ENCODE peak calls at places on chromosome 12, in ten cellular contexts. M is endothelial cell; Z is stimulated activated CD8-positive, alpha-beta memory T cell treated with anti-CD3 and anti-CD28 coated beads, Interleukin-7, amount 100 ng/mL, for 1 hour; D is PC-3; R is tibial nerve; Q is naive thymus-derived CD8-positive, alpha-beta T cell; G is naive thymus-derived CD4-positive, alpha-beta T cell; S is HTR-8/SVneo; W is GM20000; V is osteoblast. B is an unnamed sample.

GRCh38 chr12:21643758-21644157 is 13.9 kb downstream of the LDHB start:
- DNase-seq in D (no peak), Z (no peak), V (no peak), R (no peak), G (no peak), W (no peak), S (no peak), M (no peak), Q (no peak), B (no peak)

GRCh38 chr12:14689996-14690395 is 6.4 kb downstream of the GUCY2C start:
- DNase-seq in G (no peak), W (peak; percentile 11), D (no peak), S (no peak), Q (no peak), M (no peak), R (no peak), V (no peak), Z (no peak), B (no peak)

GRCh38 chr12:1041478-1041877 is 50.5 kb downstream of the ERC1 start:
- DNase-seq in S (no peak), W (no peak), D (peak; percentile 46), V (peak; percentile 78), R (no peak), G (no peak), Z (no peak), M (no peak), Q (no peak), B (no peak)

GRCh38 chr12:92971869-92972524 is 42.9 kb upstream of the EEA1 start:
- DNase-seq in M (no peak), V (peak; percentile 35), Z (no peak), W (no peak), Q (no peak), D (peak; percentile 45), G (no peak), R (no peak), S (no peak), B (no peak)

GRCh38 chr12:107759410-107759809 is 1.5 kb downstream of the PRDM4 start:
- DNase-seq in M (no peak), S (peak; percentile 72), W (no peak), R (no peak), V (peak; percentile 97), G (no peak), D (peak; percentile 92), Q (no peak), Z (no peak), B (no peak)

GRCh38 chr12:5588231-5588995 is 156.5 kb downstream of the NTF3 start:
- DNase-seq in W (no peak), R (peak; percentile 52), G (no peak), V (no peak), S (no peak), Q (no peak), M (no peak), D (no peak), Z (no peak), B (no peak)

GRCh38 chr12:20127401-20127800 is 240.9 kb upstream of the PDE3A start:
- DNase-seq in D (peak; percentile 4), R (no peak), Q (no peak), W (no peak), V (no peak), S (no peak), G (no peak), M (no peak), Z (no peak), B (no peak)

GRCh38 chr12:83827860-83828259 is 1084.7 kb downstream of the SLC6A15 start:
- DNase-seq in G (no peak), R (no peak), Q (no peak), W (no peak), M (no peak), V (no peak), S (no peak), Z (no peak), D (peak; percentile 54), B (no peak)

GRCh38 chr12:57803317-57803893 is 15.1 kb downstream of the AVIL start:
- DNase-seq in M (peak; percentile 60), W (peak; percentile 38), Z (no peak), V (peak; percentile 89), D (peak; percentile 60), R (no peak), G (peak; percentile 38), S (peak; percentile 61), Q (peak; percentile 33), B (no peak)

GRCh38 chr12:3035815-3036702 is 41.1 kb upstream of the TSPAN9 start:
- DNase-seq in D (no peak), V (peak; percentile 84), G (no peak), S (no peak), Q (no peak), R (no peak), W (no peak), M (no peak), Z (no peak), B (no peak)

GRCh38 chr12:52020539-52021336 is 14.0 kb downstream of the TAMALIN start:
- DNase-seq in Q (peak; percentile 71), M (peak; percentile 82), Z (peak; percentile 47), G (peak; percentile 72), D (peak; percentile 44), W (peak; percentile 82), S (peak; percentile 79), R (peak; percentile 36), V (peak; percentile 95), B (no peak)

GRCh38 chr12:20411309-20411708 is 43.0 kb downstream of the PDE3A start:
- DNase-seq in D (no peak), G (no peak), W (no peak), S (no peak), R (no peak), Q (no peak), V (no peak), M (no peak), Z (no peak), B (no peak)

GRCh38 chr12:99110866-99111265 is 465.8 kb downstream of the APAF1 start:
- DNase-seq in R (no peak), D (no peak), Q (no peak), W (no peak), V (no peak), S (no peak), Z (no peak), G (no peak), M (no peak), B (no peak)

GRCh38 chr12:47889040-47889439 is 15.8 kb downstream of the VDR start:
- DNase-seq in S (no peak), D (no peak), W (no peak), M (no peak), G (no peak), Z (no peak), R (no peak), Q (no peak), V (no peak), B (no peak)

B was measured in gastrocnemius medialis.